ENCODE peak calls at places on chromosomes 11 and 22, in four cellular contexts. One of them, this sample, is unnamed.

GRCh38 chr11:80144932-80145612 is 704.2 kb upstream of the TENM4 start:
- DNase-seq in HTR-8/SVneo: no peak
- DNase-seq in activated CD4-positive, alpha-beta T cell treated with anti-CD3 and anti-CD28 coated beads for 24 hours: no peak
- DNase-seq in WERI-Rb-1: no peak
- DNase-seq in this sample: no peak

GRCh38 chr11:122863704-122864326 is 18.7 kb upstream of the JHY start:
- DNase-seq in HTR-8/SVneo: peak
- DNase-seq in activated CD4-positive, alpha-beta T cell treated with anti-CD3 and anti-CD28 coated beads for 24 hours: no peak
- DNase-seq in WERI-Rb-1: peak
- DNase-seq in this sample: peak

GRCh38 chr11:86592659-86593451 is 79.6 kb downstream of the ME3 start:
- DNase-seq in HTR-8/SVneo: peak
- DNase-seq in activated CD4-positive, alpha-beta T cell treated with anti-CD3 and anti-CD28 coated beads for 24 hours: peak
- DNase-seq in WERI-Rb-1: peak
- DNase-seq in this sample: peak

GRCh38 chr11:28269621-28270020 is 161.4 kb downstream of the METTL15 start:
- DNase-seq in HTR-8/SVneo: no peak
- DNase-seq in activated CD4-positive, alpha-beta T cell treated with anti-CD3 and anti-CD28 coated beads for 24 hours: no peak
- DNase-seq in WERI-Rb-1: no peak
- DNase-seq in this sample: no peak

GRCh38 chr22:49514211-49514610 is 313.5 kb downstream of the BRD1 start:
- DNase-seq in HTR-8/SVneo: no peak
- DNase-seq in activated CD4-positive, alpha-beta T cell treated with anti-CD3 and anti-CD28 coated beads for 24 hours: no peak
- DNase-seq in WERI-Rb-1: no peak
- DNase-seq in this sample: no peak

GRCh38 chr22:48968201-48968959 is 859.3 kb downstream of the BRD1 start:
- DNase-seq in HTR-8/SVneo: no peak
- DNase-seq in activated CD4-positive, alpha-beta T cell treated with anti-CD3 and anti-CD28 coated beads for 24 hours: peak
- DNase-seq in WERI-Rb-1: peak
- DNase-seq in this sample: no peak

GRCh38 chr11:102306817-102307814 is 10.2 kb upstream of the BIRC3 start:
- DNase-seq in HTR-8/SVneo: no peak
- DNase-seq in activated CD4-positive, alpha-beta T cell treated with anti-CD3 and anti-CD28 coated beads for 24 hours: no peak
- DNase-seq in WERI-Rb-1: no peak
- DNase-seq in this sample: no peak

GRCh38 chr11:79265756-79266322 is 175.0 kb downstream of the TENM4 start:
- DNase-seq in HTR-8/SVneo: no peak
- DNase-seq in activated CD4-positive, alpha-beta T cell treated with anti-CD3 and anti-CD28 coated beads for 24 hours: no peak
- DNase-seq in WERI-Rb-1: no peak
- DNase-seq in this sample: no peak

GRCh38 chr11:58999291-58999680 is 60.0 kb downstream of the GLYATL1 start:
- DNase-seq in HTR-8/SVneo: no peak
- DNase-seq in activated CD4-positive, alpha-beta T cell treated with anti-CD3 and anti-CD28 coated beads for 24 hours: no peak
- DNase-seq in WERI-Rb-1: no peak
- DNase-seq in this sample: no peak

GRCh38 chr11:20117291-20117690 is 43.0 kb downstream of the DBX1 start:
- DNase-seq in HTR-8/SVneo: no peak
- DNase-seq in activated CD4-positive, alpha-beta T cell treated with anti-CD3 and anti-CD28 coated beads for 24 hours: no peak
- DNase-seq in WERI-Rb-1: no peak
- DNase-seq in this sample: no peak